ENCODE peak calls at places on chromosomes 13 and 19, in six cellular contexts. One of them, this sample, is unnamed.

GRCh38 chr13:73075546-73075945 is 16.7 kb downstream of the KLF5 start:
- DNase-seq in uterus: no peak
- DNase-seq in suprapubic skin: no peak
- DNase-seq in heart left ventricle: no peak
- DNase-seq in transverse colon: no peak
- DNase-seq in Peyer's patch: no peak
- DNase-seq in this sample: no peak

GRCh38 chr19:40147693-40148347 is 43.4 kb upstream of the MAP3K10 start:
- DNase-seq in uterus: no peak
- DNase-seq in suprapubic skin: no peak
- DNase-seq in heart left ventricle: no peak
- DNase-seq in transverse colon: peak; percentile 11
- DNase-seq in Peyer's patch: no peak
- DNase-seq in this sample: peak; percentile 18

GRCh38 chr19:39709026-39709872 is 5.0 kb downstream of the LGALS14 start:
- DNase-seq in uterus: no peak
- DNase-seq in suprapubic skin: no peak
- DNase-seq in heart left ventricle: no peak
- DNase-seq in transverse colon: no peak
- DNase-seq in Peyer's patch: no peak
- DNase-seq in this sample: no peak

GRCh38 chr19:2641332-2641698 is 61.2 kb downstream of the GNG7 start:
- DNase-seq in uterus: no peak
- DNase-seq in suprapubic skin: no peak
- DNase-seq in heart left ventricle: no peak
- DNase-seq in transverse colon: no peak
- DNase-seq in Peyer's patch: no peak
- DNase-seq in this sample: no peak

GRCh38 chr19:53982056-53982455 is 9.4 kb upstream of the CACNG6 start:
- DNase-seq in uterus: no peak
- DNase-seq in suprapubic skin: no peak
- DNase-seq in heart left ventricle: no peak
- DNase-seq in transverse colon: no peak
- DNase-seq in Peyer's patch: no peak
- DNase-seq in this sample: no peak

GRCh38 chr19:38376576-38376975 is 2.2 kb downstream of the PSMD8 start:
- DNase-seq in uterus: no peak
- DNase-seq in suprapubic skin: no peak
- DNase-seq in heart left ventricle: no peak
- DNase-seq in transverse colon: no peak
- DNase-seq in Peyer's patch: no peak
- DNase-seq in this sample: no peak

GRCh38 chr13:36329355-36329754 is 16.8 kb downstream of the SPART start:
- DNase-seq in uterus: no peak
- DNase-seq in suprapubic skin: no peak
- DNase-seq in heart left ventricle: no peak
- DNase-seq in transverse colon: no peak
- DNase-seq in Peyer's patch: no peak
- DNase-seq in this sample: no peak

GRCh38 chr19:52115526-52116053 is 20.0 kb upstream of the ZNF841 start:
- DNase-seq in uterus: no peak
- DNase-seq in suprapubic skin: no peak
- DNase-seq in heart left ventricle: no peak
- DNase-seq in transverse colon: no peak
- DNase-seq in Peyer's patch: no peak
- DNase-seq in this sample: no peak

GRCh38 chr19:35269425-35270117 is 809 bp downstream of the USF2 start:
- DNase-seq in uterus: peak; percentile 82
- DNase-seq in suprapubic skin: peak; percentile 92
- DNase-seq in heart left ventricle: peak; percentile 89
- DNase-seq in transverse colon: peak; percentile 91
- DNase-seq in Peyer's patch: peak; percentile 95
- DNase-seq in this sample: peak; percentile 77

GRCh38 chr13:106242554-106242953 is 292.9 kb downstream of the EFNB2 start:
- DNase-seq in uterus: no peak
- DNase-seq in suprapubic skin: no peak
- DNase-seq in heart left ventricle: no peak
- DNase-seq in transverse colon: no peak
- DNase-seq in Peyer's patch: peak; percentile 57
- DNase-seq in this sample: no peak

GRCh38 chr13:100584901-100585300 is 3.7 kb downstream of the GGACT start:
- DNase-seq in uterus: no peak
- DNase-seq in suprapubic skin: no peak
- DNase-seq in heart left ventricle: no peak
- DNase-seq in transverse colon: no peak
- DNase-seq in Peyer's patch: no peak
- DNase-seq in this sample: no peak

GRCh38 chr19:610071-610800 is 20.6 kb downstream of the HCN2 start:
- DNase-seq in uterus: no peak
- DNase-seq in suprapubic skin: no peak
- DNase-seq in heart left ventricle: no peak
- DNase-seq in transverse colon: peak; percentile 52
- DNase-seq in Peyer's patch: peak; percentile 78
- DNase-seq in this sample: no peak

GRCh38 chr13:39186205-39186880 is 148.1 kb downstream of the NHLRC3 start:
- DNase-seq in uterus: peak; percentile 18
- DNase-seq in suprapubic skin: no peak
- DNase-seq in heart left ventricle: no peak
- DNase-seq in transverse colon: no peak
- DNase-seq in Peyer's patch: no peak
- DNase-seq in this sample: no peak

GRCh38 chr13:60759499-60759898 is 362.5 kb downstream of the TDRD3 start:
- DNase-seq in uterus: no peak
- DNase-seq in suprapubic skin: no peak
- DNase-seq in heart left ventricle: no peak
- DNase-seq in transverse colon: no peak
- DNase-seq in Peyer's patch: no peak
- DNase-seq in this sample: no peak

GRCh38 chr19:45187421-45188100 is 9.0 kb downstream of the BLOC1S3 start:
- DNase-seq in uterus: no peak
- DNase-seq in suprapubic skin: no peak
- DNase-seq in heart left ventricle: no peak
- DNase-seq in transverse colon: no peak
- DNase-seq in Peyer's patch: no peak
- DNase-seq in this sample: no peak

DNA sequence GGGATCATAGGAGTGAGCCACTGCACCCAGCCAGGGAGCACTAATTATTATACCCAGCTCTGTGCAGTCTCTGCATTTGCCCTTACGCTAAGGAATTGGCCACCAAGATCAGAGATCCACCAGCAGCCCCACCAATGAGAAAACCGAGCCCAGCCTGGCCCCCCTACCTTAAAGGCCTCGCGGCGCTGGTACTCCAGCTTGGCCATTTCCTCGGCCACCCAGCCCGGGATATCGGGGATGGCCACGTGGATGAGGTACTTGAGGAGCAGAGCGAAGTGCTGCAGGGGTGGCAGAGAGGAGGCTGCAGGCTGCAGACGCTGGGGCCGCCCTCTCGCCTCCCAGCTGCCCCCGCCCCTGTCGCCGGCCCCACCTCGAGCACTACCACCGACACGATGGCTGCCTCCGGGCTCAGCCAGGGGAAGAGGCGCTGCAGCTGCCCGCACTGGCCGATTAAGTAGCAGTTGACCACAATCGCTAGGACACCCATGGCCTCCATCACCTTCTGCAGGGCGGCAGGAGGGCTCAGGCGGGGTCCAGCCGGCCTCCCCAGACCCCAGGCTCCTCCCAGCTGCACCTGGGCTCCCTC is 7.5 kb downstream of the ANO8 start:
- DNase-seq in uterus: no peak
- DNase-seq in suprapubic skin: no peak
- DNase-seq in heart left ventricle: no peak
- DNase-seq in transverse colon: no peak
- DNase-seq in Peyer's patch: no peak
- DNase-seq in this sample: no peak
- TF ChIP-seq CTCF in uterus: no peak
- TF ChIP-seq CTCF in suprapubic skin: no peak
- TF ChIP-seq CTCF in heart left ventricle: no peak
- TF ChIP-seq CTCF in transverse colon: no peak
- TF ChIP-seq CTCF in Peyer's patch: no peak
- TF ChIP-seq CTCF in this sample: no peak

GRCh38 chr19:16896098-16896912 is 7.5 kb downstream of the F2RL3 start:
- DNase-seq in uterus: no peak
- DNase-seq in suprapubic skin: no peak
- DNase-seq in heart left ventricle: no peak
- DNase-seq in transverse colon: peak; percentile 37
- DNase-seq in Peyer's patch: no peak
- DNase-seq in this sample: no peak

GRCh38 chr19:16893686-16893990 is 4.8 kb downstream of the F2RL3 start:
- DNase-seq in uterus: no peak
- DNase-seq in suprapubic skin: no peak
- DNase-seq in heart left ventricle: no peak
- DNase-seq in transverse colon: peak; percentile 40
- DNase-seq in Peyer's patch: peak; percentile 81
- DNase-seq in this sample: no peak

GRCh38 chr19:16896913-16897571 is 8.2 kb downstream of the F2RL3 start:
- DNase-seq in uterus: peak; percentile 90
- DNase-seq in suprapubic skin: peak; percentile 97
- DNase-seq in heart left ventricle: peak; percentile 95
- DNase-seq in transverse colon: peak; percentile 95
- DNase-seq in Peyer's patch: peak; percentile 94
- DNase-seq in this sample: peak; percentile 95

GRCh38 chr19:16894080-16894479 is 5.3 kb downstream of the F2RL3 start:
- DNase-seq in uterus: no peak
- DNase-seq in suprapubic skin: no peak
- DNase-seq in heart left ventricle: no peak
- DNase-seq in transverse colon: no peak
- DNase-seq in Peyer's patch: peak; percentile 64
- DNase-seq in this sample: no peak

DNA sequence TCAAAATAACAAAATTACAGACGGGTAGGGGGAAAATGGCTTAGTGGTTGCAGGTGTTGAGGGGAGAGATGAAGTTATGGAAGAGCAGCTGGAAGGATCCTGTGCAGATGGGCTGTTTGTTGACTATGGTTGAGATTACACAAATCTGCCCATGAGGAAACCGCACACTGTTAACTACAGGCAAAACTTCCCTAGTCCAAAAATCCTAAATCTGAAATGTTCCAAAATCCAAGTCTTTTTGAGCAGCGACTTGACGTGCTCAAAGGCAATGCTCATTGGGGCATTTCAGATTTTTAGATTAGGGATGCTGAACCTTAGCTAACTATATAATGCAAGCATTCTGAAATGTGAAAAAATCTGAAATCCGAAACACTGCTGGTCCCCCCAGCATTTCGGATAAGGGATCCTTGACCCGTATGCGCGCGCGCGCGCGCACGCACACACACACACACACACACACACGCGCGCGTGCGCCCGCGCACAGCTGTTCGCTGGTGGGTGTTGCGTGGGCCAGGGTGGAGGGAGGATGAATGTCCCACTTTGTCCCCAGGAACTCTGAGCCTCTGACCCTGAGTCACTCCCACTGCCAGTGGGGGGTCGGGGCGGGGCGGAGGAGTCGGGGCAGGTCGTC is 6.8 kb downstream of the F2RL3 start:
- DNase-seq in uterus: no peak
- DNase-seq in suprapubic skin: no peak
- DNase-seq in heart left ventricle: no peak
- DNase-seq in transverse colon: no peak
- DNase-seq in Peyer's patch: no peak
- DNase-seq in this sample: no peak
- H3K4me3 ChIP-seq in uterus: peak overlapping the region; percentile 54
- H3K4me3 ChIP-seq in suprapubic skin: peak overlapping the region; percentile 70
- H3K4me3 ChIP-seq in heart left ventricle: peak overlapping the region; percentile 66
- H3K4me3 ChIP-seq in transverse colon: peak overlapping the region; percentile 43
- H3K4me3 ChIP-seq in Peyer's patch: peak overlapping the region; percentile 56
- H3K4me3 ChIP-seq in this sample: no peak overlapping the region

DNA sequence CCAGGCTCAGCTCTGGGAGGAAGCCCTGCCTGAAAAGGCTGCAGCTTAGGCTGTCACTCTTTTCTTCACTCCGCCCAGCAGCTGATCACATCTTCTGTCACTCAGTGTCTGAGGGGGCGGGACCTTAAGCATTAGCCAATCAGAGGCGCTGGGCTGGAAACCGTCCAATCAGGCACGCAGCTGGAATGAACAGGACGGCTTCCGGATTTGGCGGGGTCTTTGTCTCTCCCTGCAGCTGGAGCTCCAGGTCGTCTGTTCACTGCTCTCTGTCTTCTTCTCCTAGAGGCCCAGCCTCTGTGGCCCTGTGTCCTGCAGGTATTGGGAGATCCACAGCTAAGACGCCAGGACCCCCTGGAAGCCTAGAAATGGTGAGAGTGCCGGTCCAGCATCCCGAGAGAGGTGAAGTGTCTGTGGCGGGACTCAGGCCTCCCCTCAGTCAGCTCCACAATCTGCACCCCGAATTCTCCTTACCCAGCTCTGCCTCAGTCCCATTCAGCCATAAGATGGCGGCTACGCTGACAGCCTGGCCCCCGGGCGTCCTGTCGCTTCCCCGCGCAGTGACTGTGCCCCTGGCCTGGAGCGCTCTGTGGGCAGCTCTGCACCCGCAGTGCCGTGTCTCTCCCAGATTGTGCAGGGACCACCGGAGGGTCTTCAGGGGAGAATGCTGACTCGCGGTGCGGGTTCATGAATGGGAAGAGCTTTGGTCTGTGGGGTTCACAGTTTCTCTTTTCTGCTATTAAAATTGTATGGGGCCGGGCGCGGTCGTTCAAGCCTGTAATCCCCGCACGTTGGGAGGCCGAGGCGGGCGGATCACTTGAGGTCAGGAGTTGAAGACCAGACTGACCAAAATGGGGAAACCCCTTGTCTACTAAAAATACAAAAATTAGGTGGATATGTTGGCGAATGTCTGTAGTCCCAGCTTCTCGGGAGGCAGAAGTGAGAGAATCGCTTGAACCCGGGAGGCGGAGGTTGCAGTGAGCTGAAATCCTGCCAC is at the start of gene ZNF66:
- DNase-seq in uterus: peak; percentile 97
- DNase-seq in suprapubic skin: peak; percentile 99
- DNase-seq in heart left ventricle: peak; percentile 96
- DNase-seq in transverse colon: peak; percentile 97
- DNase-seq in Peyer's patch: peak; percentile 98
- DNase-seq in this sample: peak; percentile 99
- TF ChIP-seq POLR2A in uterus: no peak
- TF ChIP-seq POLR2A in suprapubic skin: no peak
- TF ChIP-seq POLR2A in heart left ventricle: peak; percentile 82
- TF ChIP-seq POLR2A in transverse colon: peak; percentile 76
- TF ChIP-seq POLR2A in Peyer's patch: peak; percentile 54
- TF ChIP-seq POLR2A in this sample: no peak

DNA sequence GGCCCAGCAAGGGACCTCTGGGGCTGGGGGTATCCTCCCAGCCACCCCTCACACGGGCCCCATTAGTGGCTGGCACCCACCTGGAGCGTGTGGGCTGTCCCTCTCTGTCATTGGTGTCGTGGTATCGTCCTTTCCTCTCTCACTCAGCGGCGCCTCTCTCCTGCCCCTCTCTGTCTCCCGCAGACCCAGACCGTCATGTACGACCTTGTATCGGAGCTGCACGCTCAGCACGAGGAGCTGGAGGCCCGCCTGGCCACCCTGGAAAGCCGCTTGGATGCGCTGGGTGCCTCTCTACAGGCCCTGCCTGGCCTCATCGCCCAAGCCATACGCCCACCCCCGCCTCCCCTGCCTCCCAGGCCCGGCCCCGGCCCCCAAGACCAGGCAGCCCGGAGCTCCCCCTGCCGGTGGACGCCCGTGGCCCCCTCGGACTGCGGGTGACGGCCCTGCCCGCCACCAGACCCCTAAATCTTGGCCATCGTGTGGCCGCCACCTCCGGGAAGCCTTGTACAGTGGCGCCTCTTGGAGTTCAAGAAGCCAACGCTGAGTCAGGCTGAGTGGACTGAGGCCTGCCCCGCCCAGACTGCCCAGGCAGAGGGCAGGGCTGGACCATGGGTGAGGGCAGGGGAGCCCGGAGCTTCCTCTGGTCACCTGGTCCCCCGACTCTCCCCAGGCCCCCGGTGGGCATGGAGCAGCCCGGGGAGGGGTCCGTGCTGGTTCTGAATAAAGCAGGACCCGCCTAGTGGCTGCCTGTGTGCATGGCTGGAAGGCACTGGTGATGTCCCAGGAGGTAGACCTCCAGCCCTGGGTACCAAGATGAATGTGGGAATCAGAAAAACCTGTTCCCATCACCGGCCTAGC is 9.8 kb upstream of the ARRDC2 start:
- DNase-seq in uterus: no peak
- DNase-seq in suprapubic skin: no peak
- DNase-seq in heart left ventricle: no peak
- DNase-seq in transverse colon: peak; percentile 58
- DNase-seq in Peyer's patch: peak; percentile 73
- DNase-seq in this sample: no peak
- TF ChIP-seq CTCF in uterus: no peak
- TF ChIP-seq CTCF in suprapubic skin: peak; percentile 6
- TF ChIP-seq CTCF in heart left ventricle: no peak
- TF ChIP-seq CTCF in transverse colon: no peak
- TF ChIP-seq CTCF in Peyer's patch: no peak
- TF ChIP-seq CTCF in this sample: no peak

This sample was measured in lower leg skin.